ENCODE peak calls at places on chromosome 10, in nine cellular contexts. C is mesothelial cell of epicardium; S is activated naive CD8-positive, alpha-beta T cell treated with anti-CD3 and anti-CD28 coated beads for 36 hours; I is fibroblast of the aortic adventitia; V is stimulated activated naive CD4-positive, alpha-beta T cell; Z is skeletal muscle cell; J is bronchial epithelial cell; L is substantia nigra; X is posterior vena cava. B is an unnamed sample.

GRCh38 chr10:43197834-43198681 is 59.8 kb downstream of the CSGALNACT2 start:
- DNase-seq in C (peak; percentile 25), S (no peak), I (no peak), V (no peak), Z (no peak), J (no peak), L (no peak), X (peak; percentile 78), B (peak; percentile 79)

GRCh38 chr10:123614888-123615287 is 51.3 kb upstream of the GPR26 start:
- DNase-seq in C (peak; percentile 94), S (peak; percentile 14), I (peak; percentile 63), V (peak; percentile 3), Z (no peak), J (peak; percentile 42), L (peak; percentile 40), X (peak; percentile 85), B (peak; percentile 71)

GRCh38 chr10:47246409-47247189 is 53.4 kb upstream of the GDF10 start:
- DNase-seq in C (no peak), S (no peak), I (no peak), V (no peak), Z (no peak), J (no peak), L (no peak), X (no peak), B (no peak)

GRCh38 chr10:4447977-4448376 is 378.0 kb upstream of the AKR1E2 start:
- DNase-seq in C (no peak), S (no peak), I (peak; percentile 19), V (no peak), Z (no peak), J (no peak), L (no peak), X (no peak), B (no peak)

GRCh38 chr10:43105119-43105792 is 28.4 kb downstream of the RET start:
- DNase-seq in C (peak; percentile 88), S (peak; percentile 82), I (peak; percentile 61), V (peak; percentile 44), Z (no peak), J (peak; percentile 26), L (peak; percentile 62), X (peak; percentile 90), B (peak; percentile 99)

GRCh38 chr10:13939391-13939790 is 352.6 kb downstream of the PRPF18 start:
- DNase-seq in C (no peak), S (no peak), I (peak; percentile 79), V (no peak), Z (no peak), J (no peak), L (no peak), X (no peak), B (no peak)

GRCh38 chr10:104622598-104623209 is 18.4 kb upstream of the SORCS3 start:
- DNase-seq in C (no peak), S (no peak), I (no peak), V (no peak), Z (no peak), J (peak; percentile 51), L (no peak), X (no peak), B (peak; percentile 82)

GRCh38 chr10:34031410-34031809 is 696.9 kb upstream of the NRP1 start:
- DNase-seq in C (no peak), S (no peak), I (peak; percentile 92), V (no peak), Z (peak; percentile 89), J (peak; percentile 27), L (no peak), X (peak; percentile 87), B (no peak)

GRCh38 chr10:7915923-7916322 is 97.6 kb downstream of the TAF3 start:
- DNase-seq in C (no peak), S (no peak), I (peak; percentile 62), V (no peak), Z (peak; percentile 23), J (peak; percentile 7), L (no peak), X (no peak), B (no peak)

GRCh38 chr10:79381804-79382221 is 34.5 kb downstream of the PPIF start:
- DNase-seq in C (peak; percentile 57), S (no peak), I (peak; percentile 63), V (no peak), Z (no peak), J (no peak), L (no peak), X (peak; percentile 94), B (peak; percentile 72)

GRCh38 chr10:60042262-60042661 is 135.9 kb upstream of the CCDC6 start:
- DNase-seq in C (no peak), S (no peak), I (no peak), V (no peak), Z (no peak), J (no peak), L (no peak), X (no peak), B (no peak)

GRCh38 chr10:129594811-129595210 is 127.8 kb downstream of the MGMT start:
- DNase-seq in C (no peak), S (no peak), I (no peak), V (no peak), Z (no peak), J (no peak), L (no peak), X (no peak), B (no peak)

B was measured in H7.